ENCODE peak calls at places on chromosomes 7 and 10, in seven cellular contexts. One of them, this sample, is unnamed.

GRCh38 chr7:69722836-69723235 is 124.6 kb downstream of the AUTS2 start:
- DNase-seq in substantia nigra: no peak
- DNase-seq in NCI-H2081: no peak
- DNase-seq in nephron progenitor cell: no peak
- DNase-seq in T1000: no peak
- DNase-seq in NCI-H774: no peak
- DNase-seq in choroid plexus epithelial cell: peak; percentile 13
- DNase-seq in this sample: no peak

GRCh38 chr7:117217636-117218035 is 105.2 kb downstream of the WNT2 start:
- DNase-seq in substantia nigra: no peak
- DNase-seq in NCI-H2081: no peak
- DNase-seq in nephron progenitor cell: no peak
- DNase-seq in T1000: no peak
- DNase-seq in NCI-H774: no peak
- DNase-seq in choroid plexus epithelial cell: peak; percentile 44
- DNase-seq in this sample: no peak

GRCh38 chr10:102628451-102628911 is 15.8 kb upstream of the TRIM8 start:
- DNase-seq in substantia nigra: peak; percentile 80
- DNase-seq in NCI-H2081: no peak
- DNase-seq in nephron progenitor cell: no peak
- DNase-seq in T1000: no peak
- DNase-seq in NCI-H774: no peak
- DNase-seq in choroid plexus epithelial cell: no peak
- DNase-seq in this sample: no peak

GRCh38 chr7:92708105-92709042 is 118.2 kb upstream of the FAM133B start:
- DNase-seq in substantia nigra: no peak
- DNase-seq in NCI-H2081: no peak
- DNase-seq in nephron progenitor cell: no peak
- DNase-seq in T1000: no peak
- DNase-seq in NCI-H774: no peak
- DNase-seq in choroid plexus epithelial cell: no peak
- DNase-seq in this sample: no peak

GRCh38 chr10:101047961-101048892 is 13.6 kb upstream of the KAZALD1 start:
- DNase-seq in substantia nigra: no peak
- DNase-seq in NCI-H2081: peak; percentile 57
- DNase-seq in nephron progenitor cell: peak; percentile 36
- DNase-seq in T1000: no peak
- DNase-seq in NCI-H774: no peak
- DNase-seq in choroid plexus epithelial cell: no peak
- DNase-seq in this sample: peak; percentile 38

GRCh38 chr7:111953611-111954010 is 252.6 kb downstream of the DOCK4 start:
- DNase-seq in substantia nigra: peak; percentile 37
- DNase-seq in NCI-H2081: no peak
- DNase-seq in nephron progenitor cell: no peak
- DNase-seq in T1000: no peak
- DNase-seq in NCI-H774: no peak
- DNase-seq in choroid plexus epithelial cell: peak; percentile 31
- DNase-seq in this sample: peak; percentile 30

GRCh38 chr10:98033515-98033914 is 3.1 kb upstream of the CRTAC1 start:
- DNase-seq in substantia nigra: no peak
- DNase-seq in NCI-H2081: no peak
- DNase-seq in nephron progenitor cell: no peak
- DNase-seq in T1000: no peak
- DNase-seq in NCI-H774: no peak
- DNase-seq in choroid plexus epithelial cell: no peak
- DNase-seq in this sample: no peak

GRCh38 chr10:63573068-63573697 is 52.0 kb downstream of the REEP3 start:
- DNase-seq in substantia nigra: no peak
- DNase-seq in NCI-H2081: peak; percentile 38
- DNase-seq in nephron progenitor cell: no peak
- DNase-seq in T1000: no peak
- DNase-seq in NCI-H774: peak; percentile 30
- DNase-seq in choroid plexus epithelial cell: peak; percentile 75
- DNase-seq in this sample: peak; percentile 12

GRCh38 chr10:20457656-20458055 is 439.5 kb downstream of the NEBL start:
- DNase-seq in substantia nigra: no peak
- DNase-seq in NCI-H2081: no peak
- DNase-seq in nephron progenitor cell: no peak
- DNase-seq in T1000: no peak
- DNase-seq in NCI-H774: no peak
- DNase-seq in choroid plexus epithelial cell: no peak
- DNase-seq in this sample: no peak

GRCh38 chr7:157932498-157933218 is 595.9 kb downstream of the DNAJB6 start:
- DNase-seq in substantia nigra: no peak
- DNase-seq in NCI-H2081: no peak
- DNase-seq in nephron progenitor cell: no peak
- DNase-seq in T1000: peak; percentile 56
- DNase-seq in NCI-H774: peak; percentile 15
- DNase-seq in choroid plexus epithelial cell: no peak
- DNase-seq in this sample: no peak

GRCh38 chr7:82413237-82413636 is 30.3 kb downstream of the CACNA2D1 start:
- DNase-seq in substantia nigra: no peak
- DNase-seq in NCI-H2081: no peak
- DNase-seq in nephron progenitor cell: peak; percentile 14
- DNase-seq in T1000: no peak
- DNase-seq in NCI-H774: no peak
- DNase-seq in choroid plexus epithelial cell: peak; percentile 21
- DNase-seq in this sample: no peak

GRCh38 chr10:97230146-97230545 is 44.4 kb upstream of the SLIT1 start:
- DNase-seq in substantia nigra: no peak
- DNase-seq in NCI-H2081: no peak
- DNase-seq in nephron progenitor cell: no peak
- DNase-seq in T1000: no peak
- DNase-seq in NCI-H774: no peak
- DNase-seq in choroid plexus epithelial cell: peak; percentile 26
- DNase-seq in this sample: no peak

GRCh38 chr7:64653721-64654401 is 12.1 kb upstream of the ZNF107 start:
- DNase-seq in substantia nigra: no peak
- DNase-seq in NCI-H2081: no peak
- DNase-seq in nephron progenitor cell: no peak
- DNase-seq in T1000: no peak
- DNase-seq in NCI-H774: no peak
- DNase-seq in choroid plexus epithelial cell: no peak
- DNase-seq in this sample: no peak

GRCh38 chr7:73449422-73449821 is 15.8 kb downstream of the FZD9 start:
- DNase-seq in substantia nigra: no peak
- DNase-seq in NCI-H2081: peak; percentile 91
- DNase-seq in nephron progenitor cell: no peak
- DNase-seq in T1000: no peak
- DNase-seq in NCI-H774: peak; percentile 79
- DNase-seq in choroid plexus epithelial cell: no peak
- DNase-seq in this sample: no peak

GRCh38 chr7:143148050-143148449 is 16.2 kb downstream of the PIP start:
- DNase-seq in substantia nigra: no peak
- DNase-seq in NCI-H2081: no peak
- DNase-seq in nephron progenitor cell: no peak
- DNase-seq in T1000: no peak
- DNase-seq in NCI-H774: no peak
- DNase-seq in choroid plexus epithelial cell: no peak
- DNase-seq in this sample: no peak

GRCh38 chr10:46995234-46995633 is 84.0 kb downstream of the PTPN20 start:
- DNase-seq in substantia nigra: no peak
- DNase-seq in NCI-H2081: no peak
- DNase-seq in nephron progenitor cell: no peak
- DNase-seq in T1000: no peak
- DNase-seq in NCI-H774: no peak
- DNase-seq in choroid plexus epithelial cell: peak; percentile 5
- DNase-seq in this sample: no peak

GRCh38 chr7:47780555-47780954 is 167.7 kb downstream of the PKD1L1 start:
- DNase-seq in substantia nigra: no peak
- DNase-seq in NCI-H2081: no peak
- DNase-seq in nephron progenitor cell: no peak
- DNase-seq in T1000: no peak
- DNase-seq in NCI-H774: no peak
- DNase-seq in choroid plexus epithelial cell: no peak
- DNase-seq in this sample: no peak

GRCh38 chr7:80722596-80723141 is 84.2 kb downstream of the CD36 start:
- DNase-seq in substantia nigra: no peak
- DNase-seq in NCI-H2081: no peak
- DNase-seq in nephron progenitor cell: no peak
- DNase-seq in T1000: peak; percentile 81
- DNase-seq in NCI-H774: no peak
- DNase-seq in choroid plexus epithelial cell: peak; percentile 99
- DNase-seq in this sample: no peak